ENCODE peak calls at places on chromosome 9, in four cellular contexts. G, P, I and N are unnamed samples.

GRCh38 chr9:8429157-8429556 is 629.6 kb upstream of the DMAC1 start:
- DNase-seq in G (no peak), P (no peak), I (no peak), N (no peak)

GRCh38 chr9:86557063-86557766 is 203.0 kb upstream of the TUT7 start:
- DNase-seq in P (no peak), I (no peak), G (no peak), N (no peak)

GRCh38 chr9:125985998-125986655 is 239.0 kb downstream of the PBX3 start:
- DNase-seq in P (no peak), I (no peak), G (peak; percentile 43), N (peak; percentile 80)

GRCh38 chr9:122350577-122351355 is 20.1 kb upstream of the PTGS1 start:
- DNase-seq in P (peak; percentile 84), I (peak; percentile 91), G (peak; percentile 89), N (peak; percentile 95)

GRCh38 chr9:136771907-136772306 is 7.6 kb upstream of the LCN15 start:
- DNase-seq in I (no peak), G (peak; percentile 33), P (no peak), N (no peak)

GRCh38 chr9:2155966-2156365 is 140.8 kb downstream of the SMARCA2 start:
- DNase-seq in I (no peak), G (no peak), P (no peak), N (no peak)

GRCh38 chr9:77016111-77016525 is 3.3 kb upstream of the FOXB2 start:
- DNase-seq in G (no peak), I (peak; percentile 49), P (no peak), N (no peak)

GRCh38 chr9:16559418-16560188 is 310.9 kb downstream of the BNC2 start:
- DNase-seq in G (no peak), I (no peak), P (peak; percentile 76), N (no peak)

GRCh38 chr9:114452219-114453169 is 52.8 kb downstream of the WHRN start:
- DNase-seq in G (peak; percentile 62), P (peak; percentile 38), I (no peak), N (no peak)

GRCh38 chr9:100690438-100690837 is 112.6 kb downstream of the CAVIN4 start:
- DNase-seq in G (no peak), I (no peak), P (no peak), N (no peak)

GRCh38 chr9:137269231-137269772 is 8.2 kb upstream of the TOR4A start:
- DNase-seq in G (peak; percentile 89), I (no peak), P (peak; percentile 71), N (no peak)

GRCh38 chr9:91179237-91180138 is 182.2 kb downstream of the AUH start:
- DNase-seq in G (no peak), I (no peak), P (no peak), N (peak; percentile 76)

GRCh38 chr9:113886471-113886870 is 10.4 kb downstream of the ZNF618 start:
- DNase-seq in G (no peak), P (no peak), I (no peak), N (no peak)

GRCh38 chr9:95055851-95056551 is 261.5 kb downstream of the FANCC start:
- DNase-seq in P (peak; percentile 20), G (no peak), I (no peak), N (peak; percentile 77)

GRCh38 chr9:75051285-75051684 is 23.2 kb upstream of the CARNMT1 start:
- DNase-seq in G (no peak), P (no peak), I (no peak), N (no peak)

GRCh38 chr9:21828853-21829405 is 26.5 kb downstream of the MTAP start:
- DNase-seq in P (no peak), G (no peak), I (no peak), N (no peak)

GRCh38 chr9:125538092-125538473 is 168.9 kb downstream of the MAPKAP1 start:
- DNase-seq in P (peak; percentile 70), I (no peak), G (no peak), N (no peak)

GRCh38 chr9:129278391-129279237 is 100.6 kb upstream of the IER5L start:
- DNase-seq in I (no peak), P (peak; percentile 65), G (peak; percentile 63), N (peak; percentile 82)

GRCh38 chr9:86705474-86705873 is 241.8 kb downstream of the GAS1 start:
- DNase-seq in P (no peak), G (no peak), I (no peak), N (no peak)

GRCh38 chr9:973295-973842 is 3.1 kb upstream of the DMRT3 start:
- DNase-seq in G (no peak), I (no peak), P (no peak), N (no peak)

GRCh38 chr9:88772602-88773001 is 218.7 kb upstream of the S1PR3 start:
- DNase-seq in I (no peak), P (no peak), G (no peak), N (no peak)

GRCh38 chr9:71253021-71253420 is 131.6 kb upstream of the TRPM3 start:
- DNase-seq in G (no peak), I (no peak), P (no peak), N (no peak)

DNA sequence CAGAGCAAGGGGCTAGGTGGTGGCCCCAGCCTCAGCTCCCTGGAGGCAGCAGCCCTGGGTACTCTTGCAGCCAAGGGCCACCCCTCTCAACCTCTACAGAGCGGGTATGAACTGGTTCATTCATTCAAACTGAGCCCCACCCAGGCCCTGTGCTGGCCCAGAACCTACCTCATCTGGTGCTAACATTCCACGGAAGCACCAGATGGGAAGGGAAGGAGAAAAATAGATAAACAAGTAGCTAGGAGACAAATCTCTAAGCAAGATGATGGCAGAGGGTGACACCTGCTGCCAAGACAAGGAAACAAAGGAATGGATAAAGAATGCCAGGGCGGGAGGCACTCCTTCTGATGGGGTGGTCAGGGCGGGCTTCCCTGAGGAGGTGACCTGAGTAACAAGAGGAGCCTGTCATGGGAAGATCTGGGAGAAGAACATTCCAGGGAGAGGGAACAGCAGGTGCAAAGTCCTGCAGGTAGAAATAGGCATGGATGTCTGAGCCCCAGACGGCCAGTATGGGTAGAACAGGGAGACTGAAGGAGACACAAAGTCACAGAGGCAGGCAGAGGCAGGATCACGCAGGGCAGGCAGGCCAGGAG is 6.1 kb downstream of the ST6GALNAC4 start:
- DNase-seq in P (peak; percentile 65), G (no peak), I (no peak), N (no peak)
- TF ChIP-seq CTCF in P (no peak), G (peak; percentile 20), I (no peak), N (peak; percentile 41)

GRCh38 chr9:112173489-112174222 is 1.4 kb downstream of the SUSD1 start:
- DNase-seq in G (no peak), P (peak; percentile 73), I (no peak), N (no peak)

GRCh38 chr9:112175796-112176315 is 759 bp upstream of the SUSD1 start:
- DNase-seq in P (no peak), I (no peak), G (no peak), N (no peak)

GRCh38 chr9:112174965-112175795 is at the start of gene SUSD1:
- DNase-seq in G (peak; percentile 76), I (peak; percentile 66), P (peak; percentile 67), N (no peak)

GRCh38 chr9:112174223-112174964 is 703 bp downstream of the SUSD1 start:
- DNase-seq in P (peak; percentile 89), G (peak; percentile 90), I (peak; percentile 79), N (peak; percentile 84)

GRCh38 chr9:112176410-112177010 is 1.4 kb upstream of the SUSD1 start:
- DNase-seq in I (no peak), G (no peak), P (peak; percentile 61), N (no peak)
- TF ChIP-seq CTCF in I (no peak), G (no peak), P (no peak), N (no peak)

GRCh38 chr9:32351845-32352244 is 32.6 kb upstream of the ACO1 start:
- DNase-seq in P (no peak), G (no peak), I (peak; percentile 40), N (no peak)
- TF ChIP-seq CTCF in P (no peak), G (no peak), I (no peak), N (peak; percentile 11)

GRCh38 chr9:72844440-72844768 is 108.4 kb downstream of the ALDH1A1 start:
- DNase-seq in I (no peak), P (no peak), G (no peak), N (no peak)
- TF ChIP-seq CTCF in I (no peak), P (no peak), G (no peak), N (no peak)

DNA sequence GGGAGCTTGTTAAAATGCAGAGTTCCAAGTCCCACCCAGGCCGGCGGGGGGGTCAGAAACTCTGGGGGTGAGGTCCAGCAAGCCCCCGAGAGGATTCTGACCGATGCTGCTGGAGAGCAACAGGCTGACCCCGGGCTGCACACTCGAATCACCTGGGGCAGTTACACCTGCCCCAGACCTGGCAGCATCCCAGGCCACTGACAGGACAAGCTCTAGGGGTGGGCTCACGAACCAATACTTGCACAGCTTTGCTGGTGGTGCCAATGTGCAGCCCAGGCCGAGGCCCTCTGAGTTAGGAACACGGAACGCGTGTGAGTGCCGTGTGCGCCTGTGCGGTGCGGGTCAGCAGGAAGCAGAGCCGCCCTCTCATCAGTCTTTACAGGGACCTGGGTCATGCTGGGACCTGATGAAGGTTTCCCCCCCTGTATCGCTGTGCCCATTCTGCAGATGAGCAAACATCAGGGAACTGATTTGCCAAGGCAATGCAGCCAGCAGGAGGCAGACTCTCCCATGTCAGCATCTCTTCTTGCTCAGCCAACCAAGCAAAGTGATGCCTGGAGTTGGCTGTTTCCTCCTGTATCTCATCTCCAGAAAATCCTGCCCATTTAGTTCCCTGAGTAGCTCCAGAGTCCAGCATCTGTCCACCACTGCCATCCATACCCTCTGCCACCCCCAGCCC is 16.3 kb downstream of the FAM163B start:
- DNase-seq in P (no peak), G (no peak), I (no peak), N (no peak)
- TF ChIP-seq CTCF in P (no peak), G (peak; percentile 8), I (no peak), N (no peak)

GRCh38 chr9:5072871-5073270 is 87.8 kb downstream of the JAK2 start:
- DNase-seq in I (no peak), G (no peak), P (no peak), N (no peak)

DNA sequence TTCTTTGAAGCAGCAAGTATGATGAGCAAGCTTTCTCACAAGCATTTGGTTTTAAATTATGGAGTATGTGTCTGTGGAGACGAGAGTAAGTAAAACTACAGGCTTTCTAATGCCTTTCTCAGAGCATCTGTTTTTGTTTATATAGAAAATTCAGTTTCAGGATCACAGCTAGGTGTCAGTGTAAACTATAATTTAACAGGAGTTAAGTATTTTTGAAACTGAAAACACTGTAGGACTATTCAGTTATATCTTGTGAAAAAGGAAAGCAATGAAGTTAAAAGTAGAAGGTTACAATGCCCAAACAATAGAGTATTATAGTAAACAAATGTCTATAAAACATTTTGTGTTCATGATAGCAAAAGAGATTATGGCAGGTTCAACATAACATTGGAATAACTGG is 88.6 kb downstream of the JAK2 start:
- DNase-seq in I (no peak), P (no peak), G (no peak), N (no peak)
- TF ChIP-seq CTCF in I (no peak), P (no peak), G (no peak), N (peak; percentile 22)